ENCODE peak calls at places on chromosomes 3 and 15, in eight cellular contexts. P, M, E, Q, R, X, S and G are unnamed samples.

GRCh38 chr3:177610677-177611654 is 413.7 kb upstream of the TBL1XR1 start:
- DNase-seq in R (peak; percentile 83), E (peak; percentile 60), M (no peak), Q (peak; percentile 83), P (peak; percentile 52), S (no peak), X (no peak), G (no peak)

GRCh38 chr3:113331187-113331586 is 110.1 kb downstream of the CFAP44 start:
- DNase-seq in S (no peak), P (no peak), M (no peak), Q (no peak), E (no peak), R (no peak), X (no peak), G (no peak)

GRCh38 chr3:159499031-159499793 is 489.4 kb upstream of the IL12A start:
- DNase-seq in R (no peak), M (no peak), Q (no peak), S (no peak), P (no peak), E (no peak), X (no peak), G (no peak)

GRCh38 chr3:65888980-65889706 is 149.6 kb downstream of the MAGI1 start:
- DNase-seq in Q (peak; percentile 56), M (peak; percentile 63), S (peak; percentile 13), P (no peak), X (no peak), E (no peak), R (no peak), G (no peak)

GRCh38 chr3:154971341-154971740 is 108.8 kb upstream of the MME start:
- DNase-seq in E (no peak), X (no peak), M (no peak), Q (no peak), P (no peak), R (no peak), S (no peak), G (no peak)

GRCh38 chr15:25714538-25714840 is 148.6 kb downstream of the ATP10A start:
- DNase-seq in Q (no peak), E (no peak), R (no peak), S (no peak), M (no peak), P (no peak), X (no peak), G (no peak)

GRCh38 chr15:23038741-23039150 is 623 bp downstream of the TUBGCP5 start:
- DNase-seq in S (no peak), E (peak; percentile 14), X (no peak), M (peak; percentile 27), Q (peak; percentile 54), R (peak; percentile 18), P (no peak), G (no peak)

GRCh38 chr3:40780341-40780800 is 255.6 kb downstream of the ZNF621 start:
- DNase-seq in P (no peak), R (peak; percentile 45), M (no peak), E (peak; percentile 82), S (no peak), Q (peak; percentile 8), X (no peak), G (no peak)

GRCh38 chr15:83046558-83047127 is 20.4 kb downstream of the BTBD1 start:
- DNase-seq in E (no peak), M (no peak), X (no peak), Q (peak; percentile 69), P (no peak), R (no peak), S (no peak), G (no peak)

GRCh38 chr3:62805578-62805977 is 69.6 kb downstream of the CADPS start:
- DNase-seq in R (peak; percentile 58), S (no peak), E (no peak), X (no peak), M (no peak), P (no peak), Q (no peak), G (no peak)

GRCh38 chr3:127044996-127045395 is 62.1 kb downstream of the PLXNA1 start:
- DNase-seq in E (peak; percentile 72), R (peak; percentile 27), Q (no peak), X (no peak), P (no peak), S (peak; percentile 29), M (no peak), G (no peak)

GRCh38 chr15:42210703-42211102 is 2.6 kb upstream of the VPS39 start:
- DNase-seq in P (no peak), X (no peak), S (no peak), Q (no peak), E (no peak), M (no peak), R (no peak), G (no peak)

GRCh38 chr3:178634975-178635374 is 98.7 kb downstream of the KCNMB2 start:
- DNase-seq in S (no peak), R (peak; percentile 75), M (no peak), X (no peak), E (peak; percentile 61), Q (no peak), P (no peak), G (no peak)

GRCh38 chr15:101452572-101452971 is 36.9 kb downstream of the PCSK6 start:
- DNase-seq in Q (no peak), X (no peak), P (no peak), M (no peak), E (no peak), R (no peak), S (no peak), G (no peak)

GRCh38 chr3:122956685-122957455 is 70.7 kb downstream of the SEMA5B start:
- DNase-seq in X (no peak), Q (no peak), S (no peak), E (no peak), P (no peak), M (no peak), R (no peak), G (no peak)

GRCh38 chr3:43692085-43692484 is 1.3 kb downstream of the ABHD5 start:
- DNase-seq in E (no peak), S (no peak), R (no peak), M (no peak), P (no peak), X (no peak), Q (no peak), G (no peak)

GRCh38 chr15:72318408-72318942 is 1.5 kb downstream of the CELF6 start:
- DNase-seq in P (no peak), X (no peak), E (no peak), M (no peak), R (no peak), S (no peak), Q (no peak), G (no peak)

GRCh38 chr3:146218880-146219866 is 31.7 kb downstream of the PLSCR4 start:
- DNase-seq in S (no peak), E (peak; percentile 6), Q (peak; percentile 71), M (no peak), X (no peak), P (peak; percentile 46), R (peak; percentile 10), G (no peak)

GRCh38 chr15:57526615-57527014 is 65.1 kb upstream of the MYZAP start:
- DNase-seq in M (no peak), R (no peak), Q (peak; percentile 21), X (no peak), E (no peak), S (no peak), P (no peak), G (no peak)

GRCh38 chr15:38991126-38991525 is 426.5 kb upstream of the RASGRP1 start:
- DNase-seq in S (peak; percentile 8), Q (peak; percentile 83), E (no peak), X (no peak), M (no peak), P (no peak), R (no peak), G (no peak)

GRCh38 chr3:138197058-138197457 is 10.0 kb downstream of the ARMC8 start:
- DNase-seq in Q (peak; percentile 44), X (no peak), P (no peak), S (no peak), E (no peak), R (no peak), M (no peak), G (no peak)

GRCh38 chr3:52253314-52254260 is 8.0 kb downstream of the PPM1M start:
- DNase-seq in R (no peak), S (no peak), E (no peak), Q (peak; percentile 22), M (no peak), P (peak; percentile 96), X (peak; percentile 53), G (peak; percentile 69)

GRCh38 chr15:51132384-51133139 is 37.9 kb upstream of the TNFAIP8L3 start:
- DNase-seq in S (peak; percentile 15), X (no peak), R (no peak), M (peak; percentile 98), P (no peak), E (no peak), Q (peak; percentile 97), G (peak; percentile 24)

GRCh38 chr15:99507732-99508571 is 57.8 kb upstream of the MEF2A start:
- DNase-seq in X (no peak), M (no peak), R (no peak), Q (no peak), P (no peak), S (no peak), E (no peak), G (no peak)

GRCh38 chr3:15520185-15520584 is 1.3 kb downstream of the COLQ start:
- DNase-seq in P (no peak), M (no peak), E (no peak), S (no peak), R (no peak), X (no peak), Q (no peak), G (no peak)

GRCh38 chr3:141680620-141681389 is 57.3 kb upstream of the RNF7 start:
- DNase-seq in X (no peak), R (peak; percentile 17), S (no peak), Q (peak; percentile 88), E (peak; percentile 89), M (peak; percentile 36), P (no peak), G (no peak)

GRCh38 chr15:70741107-70741511 is 22.2 kb downstream of the UACA start:
- DNase-seq in M (peak; percentile 67), X (no peak), Q (peak; percentile 78), R (peak; percentile 15), S (peak; percentile 31), E (peak; percentile 55), P (no peak), G (no peak)

GRCh38 chr3:130925628-130926027 is 31.7 kb downstream of the ATP2C1 start:
- DNase-seq in P (no peak), X (no peak), R (no peak), E (no peak), S (no peak), Q (no peak), M (no peak), G (no peak)

GRCh38 chr3:158404319-158404718 is 166.7 kb upstream of the MLF1 start:
- DNase-seq in M (no peak), E (no peak), R (no peak), Q (no peak), P (no peak), S (no peak), X (no peak), G (no peak)

GRCh38 chr3:52272831-52273230 is 5.6 kb downstream of the WDR82 start:
- DNase-seq in E (no peak), S (no peak), X (no peak), R (no peak), Q (no peak), M (no peak), P (peak; percentile 37), G (no peak)

GRCh38 chr3:56796202-56796601 is 5.5 kb downstream of the ARHGEF3 start:
- DNase-seq in E (no peak), Q (peak; percentile 23), R (no peak), M (no peak), S (no peak), P (no peak), X (no peak), G (no peak)

GRCh38 chr3:178137206-178137605 is 399.0 kb upstream of the KCNMB2 start:
- DNase-seq in X (no peak), S (no peak), E (no peak), R (no peak), Q (no peak), M (no peak), P (no peak), G (no peak)

GRCh38 chr15:64858136-64858535 is 16.4 kb downstream of the PLEKHO2 start:
- DNase-seq in Q (no peak), R (no peak), M (no peak), X (no peak), S (no peak), E (peak; percentile 5), P (no peak), G (no peak)

GRCh38 chr15:22979699-22980188 is 424 bp downstream of the CYFIP1 start:
- DNase-seq in Q (peak; percentile 56), R (peak; percentile 20), X (no peak), P (peak; percentile 15), S (no peak), E (no peak), M (no peak), G (no peak)